ENCODE peak calls at places on chromosome 19, in five cellular contexts. F is activated CD4-positive, alpha-beta T cell treated with anti-CD3 and anti-CD28 coated beads, Interleukin-2, amount 50 U/mL, for 4 hours; Z is fibroblast of mammary gland; L is endothelial cell; O is occipital lobe. N is an unnamed sample.

GRCh38 chr19:29538651-29539050 is 12.9 kb downstream of the VSTM2B start:
- DNase-seq in F (no peak), Z (no peak), L (no peak), O (no peak), N (no peak)

GRCh38 chr19:48560095-48560530 is 8.1 kb downstream of the SULT2B1 start:
- DNase-seq in F (no peak), Z (peak), L (no peak), O (no peak), N (no peak)

GRCh38 chr19:3570619-3571018 is 2.1 kb upstream of the HMG20B start:
- DNase-seq in F (no peak), Z (no peak), L (no peak), O (no peak), N (no peak)

GRCh38 chr19:4448147-4448985 is 9.2 kb downstream of the UBXN6 start:
- DNase-seq in F (no peak), Z (no peak), L (no peak), O (no peak), N (no peak)

GRCh38 chr19:4597975-4598671 is 38.6 kb upstream of the SEMA6B start:
- DNase-seq in F (peak), Z (no peak), L (peak), O (no peak), N (no peak)

GRCh38 chr19:9850235-9850959 is 15.3 kb downstream of the PIN1 start:
- DNase-seq in F (no peak), Z (no peak), L (no peak), O (no peak), N (no peak)

GRCh38 chr19:934865-935422 is 9.1 kb downstream of the ARID3A start:
- DNase-seq in F (no peak), Z (peak), L (no peak), O (no peak), N (peak)

GRCh38 chr19:47377208-47377701 is 28.1 kb downstream of the DHX34 start:
- DNase-seq in F (no peak), Z (no peak), L (no peak), O (no peak), N (no peak)

GRCh38 chr19:18291590-18292459 is 10.4 kb upstream of the JUND start:
- DNase-seq in F (peak), Z (peak), L (peak), O (peak), N (no peak)

N was measured in esophagus muscularis mucosa.